ENCODE peak calls at places on chromosomes 3 and 15, in five cellular contexts. O, M, S, D and T are unnamed samples.

GRCh38 chr15:52559583-52559982 is 9.2 kb downstream of the ARPP19 start:
- DNase-seq in O (no peak), M (peak), S (peak), D (no peak), T (peak)

GRCh38 chr3:66276705-66277274 is 56.0 kb downstream of the SLC25A26 start:
- DNase-seq in O (peak), M (peak), S (peak), D (no peak), T (peak)

GRCh38 chr3:53044371-53045106 is 1.3 kb downstream of the SFMBT1 start:
- DNase-seq in O (peak), M (no peak), S (peak), D (peak), T (peak)

GRCh38 chr3:9398715-9399708 is 1.6 kb downstream of the SETD5 start:
- DNase-seq in O (no peak), M (no peak), S (no peak), D (no peak), T (peak)

GRCh38 chr3:154144825-154145465 is 23.8 kb downstream of the ARHGEF26 start:
- DNase-seq in O (no peak), M (no peak), S (no peak), D (no peak), T (no peak)

GRCh38 chr3:108388136-108389132 is 92.1 kb downstream of the HHLA2 start:
- DNase-seq in O (peak), M (no peak), S (no peak), D (no peak), T (no peak)

GRCh38 chr3:125496701-125497100 is 23.3 kb downstream of the SNX4 start:
- DNase-seq in O (no peak), M (no peak), S (no peak), D (no peak), T (no peak)

GRCh38 chr15:85482896-85483295 is 102.5 kb downstream of the AKAP13 start:
- DNase-seq in O (peak), M (peak), S (peak), D (peak), T (no peak)

GRCh38 chr3:135759651-135760050 is 205.9 kb upstream of the PPP2R3A start:
- DNase-seq in O (no peak), M (no peak), S (no peak), D (no peak), T (no peak)

GRCh38 chr3:42601898-42602581 is 1.6 kb downstream of the NKTR start:
- DNase-seq in O (no peak), M (no peak), S (no peak), D (no peak), T (no peak)

GRCh38 chr3:114841515-114841914 is 305.6 kb downstream of the ZBTB20 start:
- DNase-seq in O (no peak), M (no peak), S (no peak), D (no peak), T (no peak)

GRCh38 chr3:197329382-197329781 is 31.0 kb upstream of the DLG1 start:
- DNase-seq in O (no peak), M (no peak), S (no peak), D (no peak), T (no peak)

GRCh38 chr3:13513051-13513912 is 33.2 kb downstream of the HDAC11 start:
- DNase-seq in O (no peak), M (peak), S (peak), D (peak), T (no peak)

GRCh38 chr3:113531826-113532697 is at the start of gene SIDT1:
- DNase-seq in O (no peak), M (peak), S (no peak), D (no peak), T (peak)

GRCh38 chr3:2915826-2916225 is 194.3 kb downstream of the IL5RA start:
- DNase-seq in O (no peak), M (no peak), S (no peak), D (no peak), T (no peak)

GRCh38 chr15:93515256-93516044 is 426.4 kb upstream of the RGMA start:
- DNase-seq in O (no peak), M (no peak), S (no peak), D (no peak), T (no peak)

GRCh38 chr3:36631549-36631948 is 132.8 kb downstream of the DCLK3 start:
- DNase-seq in O (no peak), M (no peak), S (no peak), D (no peak), T (no peak)

GRCh38 chr3:37753428-37753827 is 108.3 kb upstream of the CTDSPL start:
- DNase-seq in O (no peak), M (no peak), S (no peak), D (no peak), T (no peak)

GRCh38 chr15:59262316-59262715 is 55.7 kb downstream of the LDHAL6B start:
- DNase-seq in O (no peak), M (no peak), S (no peak), D (no peak), T (no peak)

GRCh38 chr3:1515842-1516241 is 423.0 kb downstream of the CNTN6 start:
- DNase-seq in O (no peak), M (no peak), S (no peak), D (no peak), T (no peak)

GRCh38 chr3:153706706-153707105 is 414.5 kb upstream of the ARHGEF26 start:
- DNase-seq in O (no peak), M (no peak), S (no peak), D (no peak), T (no peak)

GRCh38 chr3:81886081-81886480 is 124.6 kb upstream of the GBE1 start:
- DNase-seq in O (no peak), M (peak), S (no peak), D (peak), T (no peak)